ENCODE peak calls at places on chromosomes 6 and 20, in five cellular contexts. Y is GDM1, E is right lobe of liver, I is right cardiac atrium, H is iris pigment epithelial cell. J is an unnamed sample.
A peak's percentile ranks its signal among the peaks of the same experiment; 100 is the strongest.

GRCh38 chr6:29653452-29654038 is 3.3 kb upstream of the MOG start:
- DNase-seq in E (no peak), Y (peak; percentile 17), H (peak; percentile 82), I (no peak), J (peak; percentile 73)

GRCh38 chr20:53493201-53493908 is 100.3 kb downstream of the ZNF217 start:
- DNase-seq in E (no peak), Y (no peak), H (no peak), I (no peak), J (peak; percentile 45)

GRCh38 chr20:18404172-18404571 is 62.7 kb downstream of the DZANK1 start:
- DNase-seq in Y (no peak), H (no peak), I (no peak), E (no peak), J (no peak)

GRCh38 chr20:48879609-48880008 is 41.9 kb upstream of the ARFGEF2 start:
- DNase-seq in Y (no peak), I (no peak), E (no peak), H (peak; percentile 33), J (no peak)

GRCh38 chr6:169978615-169979161 is 227.3 kb downstream of the ERMARD start:
- DNase-seq in I (no peak), H (no peak), Y (no peak), E (no peak), J (no peak)

GRCh38 chr6:109961666-109962065 is 16.4 kb upstream of the GPR6 start:
- DNase-seq in H (peak; percentile 47), E (no peak), I (no peak), Y (peak; percentile 22), J (no peak)

GRCh38 chr20:44714102-44714700 is 968 bp upstream of the CCN5 start:
- DNase-seq in Y (no peak), H (no peak), I (peak; percentile 72), E (no peak), J (peak; percentile 50)

GRCh38 chr6:37765182-37765780 is 54.2 kb upstream of the ZFAND3 start:
- DNase-seq in H (no peak), E (peak; percentile 62), Y (no peak), I (no peak), J (no peak)

GRCh38 chr20:2305946-2306345 is 10.1 kb downstream of the TGM3 start:
- DNase-seq in Y (no peak), E (no peak), I (no peak), H (no peak), J (no peak)

GRCh38 chr6:75504902-75505233 is 11.3 kb upstream of the FILIP1 start:
- DNase-seq in I (peak; percentile 36), E (no peak), H (no peak), Y (no peak), J (peak; percentile 15)

GRCh38 chr6:1837868-1838267 is 228.2 kb downstream of the FOXC1 start:
- DNase-seq in Y (no peak), I (no peak), H (no peak), E (no peak), J (no peak)

GRCh38 chr6:52645976-52646375 is 24.9 kb upstream of the TMEM14A start:
- DNase-seq in E (no peak), Y (no peak), I (no peak), H (no peak), J (no peak)

GRCh38 chr20:23832775-23833508 is 6.4 kb upstream of the CST2 start:
- DNase-seq in Y (no peak), H (no peak), I (no peak), E (no peak), J (no peak)

GRCh38 chr6:36368921-36369880 is 18.3 kb downstream of the ETV7 start:
- DNase-seq in I (no peak), E (no peak), Y (no peak), H (peak; percentile 93), J (no peak)

GRCh38 chr20:9590189-9590588 is 75.8 kb downstream of the LAMP5 start:
- DNase-seq in I (no peak), H (peak; percentile 49), Y (no peak), E (no peak), J (no peak)

GRCh38 chr20:58576590-58576944 is 61.4 kb upstream of the APCDD1L start:
- DNase-seq in E (no peak), H (no peak), I (no peak), Y (no peak), J (no peak)

GRCh38 chr20:9359561-9360308 is 154.7 kb upstream of the LAMP5 start:
- DNase-seq in Y (no peak), I (peak; percentile 40), E (no peak), H (peak; percentile 70), J (peak; percentile 60)

GRCh38 chr6:105320766-105321165 is 82.1 kb downstream of the PREP start:
- DNase-seq in H (no peak), I (no peak), E (no peak), Y (no peak), J (no peak)

GRCh38 chr6:143940011-143940597 is 68.0 kb downstream of the PLAGL1 start:
- DNase-seq in E (no peak), I (no peak), Y (peak; percentile 7), H (peak; percentile 55), J (peak; percentile 40)

GRCh38 chr6:145756170-145756662 is 20.9 kb upstream of the EPM2A start:
- DNase-seq in Y (no peak), E (no peak), I (peak; percentile 36), H (peak; percentile 98), J (no peak)

GRCh38 chr6:107600936-107601335 is 111.0 kb downstream of the SOBP start:
- DNase-seq in Y (no peak), H (peak; percentile 78), E (no peak), I (no peak), J (peak; percentile 73)

GRCh38 chr20:56909918-56910714 is 281.0 kb downstream of the TFAP2C start:
- DNase-seq in E (no peak), I (no peak), H (no peak), Y (no peak), J (no peak)

GRCh38 chr20:37994512-37994911 is 38.7 kb downstream of the TTI1 start:
- DNase-seq in Y (no peak), E (no peak), H (peak; percentile 95), I (no peak), J (no peak)

GRCh38 chr20:21397341-21398108 is at the start of gene NKX2-4:
- DNase-seq in I (no peak), E (no peak), H (no peak), Y (no peak), J (peak; percentile 32)

GRCh38 chr6:139308284-139308916 is 16.6 kb upstream of the TXLNB start:
- DNase-seq in Y (peak; percentile 25), I (no peak), H (peak; percentile 43), E (no peak), J (no peak)

J was measured in testis.